ENCODE peak calls at places on chromosome 18, in four cellular contexts. P is uterus, E is right lobe of liver, G is A549. I is an unnamed sample.

GRCh38 chr18:35808796-35809195 is 163.7 kb upstream of the RMP24 start:
- DNase-seq in P (no peak), E (no peak), G (no peak), I (no peak)

GRCh38 chr18:33201509-33201926 is 239.0 kb downstream of the CCDC178 start:
- DNase-seq in P (no peak), E (no peak), G (no peak), I (no peak)

GRCh38 chr18:10463741-10464140 is 9.3 kb downstream of the APCDD1 start:
- DNase-seq in P (no peak), E (no peak), G (no peak), I (no peak)

GRCh38 chr18:48621240-48621639 is 82.4 kb downstream of the CTIF start:
- DNase-seq in P (no peak), E (no peak), G (peak; percentile 39), I (no peak)

GRCh38 chr18:43789234-43790000 is 512.1 kb upstream of the SYT4 start:
- DNase-seq in P (no peak), E (no peak), G (no peak), I (no peak)

GRCh38 chr18:79732721-79733025 is 53.1 kb downstream of the CTDP1 start:
- DNase-seq in P (no peak), E (no peak), G (no peak), I (no peak)

GRCh38 chr18:23867011-23867410 is 147.5 kb upstream of the TTC39C start:
- DNase-seq in P (no peak), E (no peak), G (no peak), I (no peak)

GRCh38 chr18:2917255-2918047 is 70.6 kb downstream of the EMILIN2 start:
- DNase-seq in P (no peak), E (no peak), G (no peak), I (no peak)

GRCh38 chr18:25039781-25040180 is 312.2 kb downstream of the ZNF521 start:
- DNase-seq in P (no peak), E (no peak), G (no peak), I (no peak)

GRCh38 chr18:9101730-9102390 is 639 bp upstream of the NDUFV2 start:
- DNase-seq in P (no peak), E (no peak), G (peak; percentile 29), I (no peak)

GRCh38 chr18:25648724-25649260 is 296.8 kb upstream of the ZNF521 start:
- DNase-seq in P (no peak), E (no peak), G (no peak), I (no peak)

GRCh38 chr18:24959100-24959499 is 392.9 kb downstream of the ZNF521 start:
- DNase-seq in P (peak; percentile 65), E (no peak), G (no peak), I (no peak)

GRCh38 chr18:47682876-47683275 is 247.6 kb downstream of the SMAD2 start:
- DNase-seq in P (no peak), E (no peak), G (no peak), I (no peak)

GRCh38 chr18:62386616-62387015 is 61.5 kb downstream of the TNFRSF11A start:
- DNase-seq in P (no peak), E (no peak), G (no peak), I (no peak)

GRCh38 chr18:48973731-48974130 is 23.0 kb upstream of the SMAD7 start:
- DNase-seq in P (no peak), E (no peak), G (no peak), I (no peak)

GRCh38 chr18:59085797-59086196 is 53.9 kb upstream of the SEC11C start:
- DNase-seq in P (no peak), E (no peak), G (no peak), I (no peak)

GRCh38 chr18:43888601-43889000 is 611.3 kb upstream of the SYT4 start:
- DNase-seq in P (no peak), E (no peak), G (no peak), I (no peak)

GRCh38 chr18:77263471-77263774 is 13.8 kb downstream of the GALR1 start:
- DNase-seq in P (no peak), E (no peak), G (no peak), I (no peak)

GRCh38 chr18:24181806-24182205 is 42.9 kb downstream of the CABYR start:
- DNase-seq in P (no peak), E (no peak), G (no peak), I (no peak)

GRCh38 chr18:9025104-9025838 is 77.2 kb upstream of the NDUFV2 start:
- DNase-seq in P (no peak), E (no peak), G (peak; percentile 58), I (no peak)

GRCh38 chr18:9726175-9726574 is 18.1 kb downstream of the RAB31 start:
- DNase-seq in P (no peak), E (no peak), G (no peak), I (no peak)

GRCh38 chr18:2905802-2906521 is 59.2 kb downstream of the EMILIN2 start:
- DNase-seq in P (peak; percentile 73), E (peak; percentile 75), G (peak; percentile 41), I (peak; percentile 60)

GRCh38 chr18:58176915-58177717 is 133.1 kb downstream of the NEDD4L start:
- DNase-seq in P (no peak), E (no peak), G (no peak), I (peak; percentile 52)

GRCh38 chr18:67672719-67673118 is 156.2 kb upstream of the DSEL start:
- DNase-seq in P (no peak), E (no peak), G (no peak), I (no peak)

GRCh38 chr18:31667185-31667584 is 17.2 kb downstream of the B4GALT6 start:
- DNase-seq in P (no peak), E (no peak), G (no peak), I (no peak)

GRCh38 chr18:54184836-54185235 is 39.6 kb downstream of the MBD2 start:
- DNase-seq in P (no peak), E (no peak), G (no peak), I (no peak)
- H3K4me1 ChIP-seq in P (no peaks in the 10 kb centered on the region), E (no peaks in the 10 kb centered on the region), G (no peaks in the 10 kb centered on the region), I (no peaks in the 10 kb centered on the region)

GRCh38 chr18:12290086-12290485 is 18.0 kb upstream of the TUBB6 start:
- DNase-seq in P (no peak), E (no peak), G (no peak), I (no peak)

GRCh38 chr18:12288406-12288762 is 19.7 kb upstream of the TUBB6 start:
- DNase-seq in P (no peak), E (no peak), G (no peak), I (no peak)

GRCh38 chr18:12287131-12287681 is 20.8 kb upstream of the TUBB6 start:
- DNase-seq in P (no peak), E (no peak), G (no peak), I (no peak)

GRCh38 chr18:12291161-12291560 is 16.9 kb upstream of the TUBB6 start:
- DNase-seq in P (no peak), E (no peak), G (no peak), I (no peak)

GRCh38 chr18:12287684-12288405 is 20.2 kb upstream of the TUBB6 start:
- DNase-seq in P (peak; percentile 85), E (peak; percentile 54), G (peak; percentile 36), I (peak; percentile 70)
- TF ChIP-seq POLR2A in P (peak; percentile 56), E (no peak), G (no peak), I (no peak)

GRCh38 chr18:407168-407567 is 93.3 kb downstream of the COLEC12 start:
- DNase-seq in P (no peak), E (no peak), G (no peak), I (no peak)
- H3K9me3 ChIP-seq in P (no peaks in the 10 kb centered on the region), E (no peaks in the 10 kb centered on the region), G (no peaks in the 10 kb centered on the region), I (no peaks in the 10 kb centered on the region)

GRCh38 chr18:13616525-13617035 is 109.8 kb downstream of the FAM210A start:
- DNase-seq in P (no peak), E (no peak), G (no peak), I (peak; percentile 49)
- H3K4me1 ChIP-seq in P (no peaks in the 10 kb centered on the region), E (no peaks in the 10 kb centered on the region), G (no peaks in the 10 kb centered on the region), I (peaks cover 20% of the 10 kb centered on the region)

DNA sequence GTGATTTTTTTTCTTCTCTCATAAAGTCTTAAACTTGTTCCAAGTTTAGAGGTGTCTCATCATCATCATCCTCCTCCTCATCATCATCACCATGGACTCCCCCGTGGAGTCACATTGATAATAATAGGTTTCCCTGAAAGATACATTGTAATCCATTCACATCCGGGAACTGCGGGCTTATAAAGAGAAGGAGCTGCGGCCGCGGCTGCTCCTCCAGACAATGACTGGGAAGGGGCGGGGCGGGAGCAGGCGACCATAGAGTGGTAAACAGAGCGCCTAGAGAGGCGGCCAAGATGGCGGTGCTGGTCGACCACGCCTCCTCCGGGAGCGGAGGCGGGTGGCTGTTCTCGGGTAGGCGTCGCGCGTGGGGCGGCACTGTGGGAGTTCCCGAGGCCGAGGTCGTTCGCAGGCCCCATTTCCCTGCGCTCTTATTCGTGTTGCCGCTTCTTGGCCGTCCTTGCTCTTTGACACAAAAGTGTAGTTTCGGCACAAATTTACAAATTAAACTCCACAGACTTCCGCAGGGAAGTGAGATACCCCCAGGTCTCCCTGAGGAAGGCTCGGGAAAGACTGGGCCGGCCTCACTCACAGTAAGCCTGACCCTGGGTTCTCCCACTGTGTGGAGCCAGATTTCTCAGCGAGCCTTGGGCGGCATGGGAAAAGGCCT is 1.8 kb upstream of the TCF4 start:
- DNase-seq in P (peak; percentile 98), E (peak; percentile 96), G (peak; percentile 69), I (peak; percentile 96)
- TF ChIP-seq POLR2A in P (peak; percentile 44), E (peak; percentile 41), G (peak; percentile 89), I (peak; percentile 57)

I was measured in adrenal gland.